ENCODE peak calls at places on chromosomes 12 and 14, in seven cellular contexts. One of them, this sample, is unnamed.

GRCh38 chr14:102197317-102197850 is 57.7 kb downstream of the WDR20 start:
- DNase-seq in ELR: no peak
- DNase-seq in COR-L47: no peak
- DNase-seq in AG09309: no peak
- DNase-seq in stimulated activated CD4-positive, alpha-beta T cell treated with anti-CD3 and anti-CD28 coated beads, Interleukin-2, amount 100 ng/mL, for 48 hours: no peak
- DNase-seq in A549: no peak
- DNase-seq in NCI-H2171 treated with DMSO at 0.1 percent for 48 hours: no peak
- DNase-seq in this sample: no peak

GRCh38 chr14:21090194-21090939 is 8.1 kb downstream of the ZNF219 start:
- DNase-seq in ELR: peak
- DNase-seq in COR-L47: no peak
- DNase-seq in AG09309: no peak
- DNase-seq in stimulated activated CD4-positive, alpha-beta T cell treated with anti-CD3 and anti-CD28 coated beads, Interleukin-2, amount 100 ng/mL, for 48 hours: no peak
- DNase-seq in A549: peak
- DNase-seq in NCI-H2171 treated with DMSO at 0.1 percent for 48 hours: no peak
- DNase-seq in this sample: no peak

GRCh38 chr14:93086441-93087055 is 29.2 kb downstream of the ITPK1 start:
- DNase-seq in ELR: peak
- DNase-seq in COR-L47: no peak
- DNase-seq in AG09309: no peak
- DNase-seq in stimulated activated CD4-positive, alpha-beta T cell treated with anti-CD3 and anti-CD28 coated beads, Interleukin-2, amount 100 ng/mL, for 48 hours: no peak
- DNase-seq in A549: no peak
- DNase-seq in NCI-H2171 treated with DMSO at 0.1 percent for 48 hours: no peak
- DNase-seq in this sample: peak

GRCh38 chr12:30719060-30719459 is 23.4 kb upstream of the IPO8 start:
- DNase-seq in ELR: peak
- DNase-seq in COR-L47: no peak
- DNase-seq in AG09309: peak
- DNase-seq in stimulated activated CD4-positive, alpha-beta T cell treated with anti-CD3 and anti-CD28 coated beads, Interleukin-2, amount 100 ng/mL, for 48 hours: no peak
- DNase-seq in A549: no peak
- DNase-seq in NCI-H2171 treated with DMSO at 0.1 percent for 48 hours: no peak
- DNase-seq in this sample: no peak

GRCh38 chr14:85054178-85054577 is 475.8 kb upstream of the FLRT2 start:
- DNase-seq in ELR: no peak
- DNase-seq in COR-L47: no peak
- DNase-seq in AG09309: no peak
- DNase-seq in stimulated activated CD4-positive, alpha-beta T cell treated with anti-CD3 and anti-CD28 coated beads, Interleukin-2, amount 100 ng/mL, for 48 hours: no peak
- DNase-seq in A549: no peak
- DNase-seq in NCI-H2171 treated with DMSO at 0.1 percent for 48 hours: no peak
- DNase-seq in this sample: no peak

GRCh38 chr14:36510078-36510799 is 9.8 kb downstream of the NKX2-1 start:
- DNase-seq in ELR: no peak
- DNase-seq in COR-L47: no peak
- DNase-seq in AG09309: no peak
- DNase-seq in stimulated activated CD4-positive, alpha-beta T cell treated with anti-CD3 and anti-CD28 coated beads, Interleukin-2, amount 100 ng/mL, for 48 hours: no peak
- DNase-seq in A549: no peak
- DNase-seq in NCI-H2171 treated with DMSO at 0.1 percent for 48 hours: no peak
- DNase-seq in this sample: peak

GRCh38 chr12:75951399-75952228 is 80.0 kb downstream of the PHLDA1 start:
- DNase-seq in ELR: peak
- DNase-seq in COR-L47: no peak
- DNase-seq in AG09309: peak
- DNase-seq in stimulated activated CD4-positive, alpha-beta T cell treated with anti-CD3 and anti-CD28 coated beads, Interleukin-2, amount 100 ng/mL, for 48 hours: no peak
- DNase-seq in A549: no peak
- DNase-seq in NCI-H2171 treated with DMSO at 0.1 percent for 48 hours: no peak
- DNase-seq in this sample: no peak

GRCh38 chr12:8941691-8942478 is 7.6 kb downstream of the M6PR start:
- DNase-seq in ELR: peak
- DNase-seq in COR-L47: no peak
- DNase-seq in AG09309: no peak
- DNase-seq in stimulated activated CD4-positive, alpha-beta T cell treated with anti-CD3 and anti-CD28 coated beads, Interleukin-2, amount 100 ng/mL, for 48 hours: no peak
- DNase-seq in A549: no peak
- DNase-seq in NCI-H2171 treated with DMSO at 0.1 percent for 48 hours: no peak
- DNase-seq in this sample: no peak

GRCh38 chr12:128675576-128675975 is 148.2 kb downstream of the SLC15A4 start:
- DNase-seq in ELR: no peak
- DNase-seq in COR-L47: no peak
- DNase-seq in AG09309: no peak
- DNase-seq in stimulated activated CD4-positive, alpha-beta T cell treated with anti-CD3 and anti-CD28 coated beads, Interleukin-2, amount 100 ng/mL, for 48 hours: no peak
- DNase-seq in A549: no peak
- DNase-seq in NCI-H2171 treated with DMSO at 0.1 percent for 48 hours: no peak
- DNase-seq in this sample: no peak

GRCh38 chr12:4002601-4003000 is 129.4 kb upstream of the PARP11 start:
- DNase-seq in ELR: no peak
- DNase-seq in COR-L47: no peak
- DNase-seq in AG09309: no peak
- DNase-seq in stimulated activated CD4-positive, alpha-beta T cell treated with anti-CD3 and anti-CD28 coated beads, Interleukin-2, amount 100 ng/mL, for 48 hours: no peak
- DNase-seq in A549: no peak
- DNase-seq in NCI-H2171 treated with DMSO at 0.1 percent for 48 hours: no peak
- DNase-seq in this sample: no peak

GRCh38 chr14:77076118-77076631 is 21.9 kb upstream of the CIPC start:
- DNase-seq in ELR: no peak
- DNase-seq in COR-L47: no peak
- DNase-seq in AG09309: no peak
- DNase-seq in stimulated activated CD4-positive, alpha-beta T cell treated with anti-CD3 and anti-CD28 coated beads, Interleukin-2, amount 100 ng/mL, for 48 hours: no peak
- DNase-seq in A549: no peak
- DNase-seq in NCI-H2171 treated with DMSO at 0.1 percent for 48 hours: no peak
- DNase-seq in this sample: no peak

GRCh38 chr12:64610092-64610659 is at the start of gene RASSF3:
- DNase-seq in ELR: peak
- DNase-seq in COR-L47: peak
- DNase-seq in AG09309: no peak
- DNase-seq in stimulated activated CD4-positive, alpha-beta T cell treated with anti-CD3 and anti-CD28 coated beads, Interleukin-2, amount 100 ng/mL, for 48 hours: peak
- DNase-seq in A549: peak
- DNase-seq in NCI-H2171 treated with DMSO at 0.1 percent for 48 hours: peak
- DNase-seq in this sample: peak

This sample was measured in NCI-H1105 treated with DMSO at 0.1 percent for 48 hours.